ENCODE peak calls at places on chromosomes 7 and 10, in five cellular contexts. One of them, this sample, is unnamed.

GRCh38 chr10:69394020-69394419 is 22.7 kb downstream of the TACR2 start:
- DNase-seq in cardiac fibroblast: no peak
- DNase-seq in WERI-Rb-1: no peak
- DNase-seq in CD8-positive, alpha-beta memory T cell: no peak
- DNase-seq in neural progenitor cell: no peak
- DNase-seq in this sample: no peak

GRCh38 chr7:69213882-69214281 is 384.4 kb upstream of the AUTS2 start:
- DNase-seq in neural progenitor cell: no peak
- DNase-seq in CD8-positive, alpha-beta memory T cell: no peak
- DNase-seq in WERI-Rb-1: no peak
- DNase-seq in cardiac fibroblast: no peak
- DNase-seq in this sample: no peak

GRCh38 chr10:77328272-77328816 is 309.3 kb downstream of the KCNMA1 start:
- DNase-seq in cardiac fibroblast: peak
- DNase-seq in neural progenitor cell: peak
- DNase-seq in CD8-positive, alpha-beta memory T cell: no peak
- DNase-seq in WERI-Rb-1: no peak
- DNase-seq in this sample: no peak

GRCh38 chr7:112202819-112203218 is 3.4 kb downstream of the DOCK4 start:
- DNase-seq in neural progenitor cell: no peak
- DNase-seq in WERI-Rb-1: no peak
- DNase-seq in CD8-positive, alpha-beta memory T cell: no peak
- DNase-seq in cardiac fibroblast: peak
- DNase-seq in this sample: peak

GRCh38 chr10:124557167-124557566 is 95.5 kb downstream of the LHPP start:
- DNase-seq in neural progenitor cell: no peak
- DNase-seq in cardiac fibroblast: no peak
- DNase-seq in CD8-positive, alpha-beta memory T cell: no peak
- DNase-seq in WERI-Rb-1: no peak
- DNase-seq in this sample: no peak

GRCh38 chr7:43625453-43625852 is 42.5 kb downstream of the STK17A start:
- DNase-seq in neural progenitor cell: no peak
- DNase-seq in cardiac fibroblast: no peak
- DNase-seq in CD8-positive, alpha-beta memory T cell: peak
- DNase-seq in WERI-Rb-1: no peak
- DNase-seq in this sample: no peak

GRCh38 chr7:157347217-157347904 is 10.6 kb downstream of the DNAJB6 start:
- DNase-seq in CD8-positive, alpha-beta memory T cell: no peak
- DNase-seq in neural progenitor cell: no peak
- DNase-seq in WERI-Rb-1: no peak
- DNase-seq in cardiac fibroblast: peak
- DNase-seq in this sample: peak

GRCh38 chr10:11824376-11824775 is 1.2 kb downstream of the PROSER2 start:
- DNase-seq in WERI-Rb-1: no peak
- DNase-seq in neural progenitor cell: no peak
- DNase-seq in CD8-positive, alpha-beta memory T cell: no peak
- DNase-seq in cardiac fibroblast: peak
- DNase-seq in this sample: no peak

GRCh38 chr7:74027683-74028320 is at the start of gene ELN:
- DNase-seq in neural progenitor cell: peak
- DNase-seq in CD8-positive, alpha-beta memory T cell: no peak
- DNase-seq in WERI-Rb-1: no peak
- DNase-seq in cardiac fibroblast: peak
- DNase-seq in this sample: peak

GRCh38 chr7:127591189-127591588 is 2.3 kb upstream of the FSCN3 start:
- DNase-seq in neural progenitor cell: no peak
- DNase-seq in WERI-Rb-1: no peak
- DNase-seq in CD8-positive, alpha-beta memory T cell: no peak
- DNase-seq in cardiac fibroblast: no peak
- DNase-seq in this sample: no peak

GRCh38 chr7:132817844-132818427 is 241.7 kb upstream of the PLXNA4 start:
- DNase-seq in neural progenitor cell: no peak
- DNase-seq in cardiac fibroblast: no peak
- DNase-seq in CD8-positive, alpha-beta memory T cell: no peak
- DNase-seq in WERI-Rb-1: no peak
- DNase-seq in this sample: no peak

GRCh38 chr10:120415709-120416330 is 41.2 kb upstream of the PLPP4 start:
- DNase-seq in cardiac fibroblast: peak
- DNase-seq in CD8-positive, alpha-beta memory T cell: no peak
- DNase-seq in neural progenitor cell: no peak
- DNase-seq in WERI-Rb-1: no peak
- DNase-seq in this sample: no peak

GRCh38 chr10:132257271-132257670 is 50.5 kb downstream of the STK32C start:
- DNase-seq in CD8-positive, alpha-beta memory T cell: no peak
- DNase-seq in WERI-Rb-1: no peak
- DNase-seq in cardiac fibroblast: peak
- DNase-seq in neural progenitor cell: no peak
- DNase-seq in this sample: no peak

GRCh38 chr10:46060706-46061105 is 14.6 kb upstream of the MSMB start:
- DNase-seq in CD8-positive, alpha-beta memory T cell: no peak
- DNase-seq in WERI-Rb-1: no peak
- DNase-seq in cardiac fibroblast: no peak
- DNase-seq in neural progenitor cell: no peak
- DNase-seq in this sample: no peak

GRCh38 chr10:58557714-58558113 is 45.0 kb downstream of the BICC1 start:
- DNase-seq in CD8-positive, alpha-beta memory T cell: no peak
- DNase-seq in cardiac fibroblast: no peak
- DNase-seq in neural progenitor cell: no peak
- DNase-seq in WERI-Rb-1: no peak
- DNase-seq in this sample: no peak

GRCh38 chr10:114523876-114524275 is 119.6 kb upstream of the AFAP1L2 start:
- DNase-seq in CD8-positive, alpha-beta memory T cell: no peak
- DNase-seq in WERI-Rb-1: no peak
- DNase-seq in cardiac fibroblast: no peak
- DNase-seq in neural progenitor cell: no peak
- DNase-seq in this sample: no peak

GRCh38 chr7:34748244-34749039 is 90.4 kb downstream of the NPSR1 start:
- DNase-seq in WERI-Rb-1: no peak
- DNase-seq in CD8-positive, alpha-beta memory T cell: no peak
- DNase-seq in cardiac fibroblast: peak
- DNase-seq in neural progenitor cell: no peak
- DNase-seq in this sample: peak

GRCh38 chr7:104179178-104179577 is 28.6 kb downstream of the ORC5 start:
- DNase-seq in neural progenitor cell: peak
- DNase-seq in cardiac fibroblast: no peak
- DNase-seq in CD8-positive, alpha-beta memory T cell: no peak
- DNase-seq in WERI-Rb-1: no peak
- DNase-seq in this sample: no peak

GRCh38 chr7:134820295-134820694 is 40.9 kb downstream of the CALD1 start:
- DNase-seq in CD8-positive, alpha-beta memory T cell: no peak
- DNase-seq in neural progenitor cell: no peak
- DNase-seq in WERI-Rb-1: no peak
- DNase-seq in cardiac fibroblast: peak
- DNase-seq in this sample: no peak

GRCh38 chr10:89207181-89207800 is at the start of gene CH25H:
- DNase-seq in WERI-Rb-1: peak
- DNase-seq in cardiac fibroblast: peak
- DNase-seq in CD8-positive, alpha-beta memory T cell: peak
- DNase-seq in neural progenitor cell: peak
- DNase-seq in this sample: peak

DNA sequence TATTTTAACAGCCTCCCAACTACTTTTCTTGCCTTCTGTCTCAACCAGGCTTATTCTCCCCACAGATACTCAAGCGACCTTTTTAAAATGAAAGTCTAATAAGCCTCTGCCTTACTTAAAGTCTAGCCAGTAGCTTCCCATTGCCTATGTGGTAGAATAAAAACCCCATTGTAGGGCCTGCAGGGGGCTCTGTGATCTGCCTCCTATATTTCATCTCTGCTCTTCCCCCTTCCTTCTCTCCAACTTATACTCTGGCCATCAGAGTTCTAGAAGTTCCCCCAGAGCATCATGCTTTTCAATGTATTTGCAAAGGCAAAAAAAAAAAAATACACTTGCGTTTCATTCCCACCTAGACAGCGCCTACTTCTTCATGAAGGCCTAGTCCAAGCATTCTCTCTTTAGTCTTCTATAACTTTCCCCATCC is 167.7 kb upstream of the ADO start:
- DNase-seq in CD8-positive, alpha-beta memory T cell: no peak
- DNase-seq in cardiac fibroblast: peak
- DNase-seq in neural progenitor cell: no peak
- DNase-seq in WERI-Rb-1: no peak
- DNase-seq in this sample: no peak
- H3K4me3 ChIP-seq in CD8-positive, alpha-beta memory T cell: peak
- H3K4me3 ChIP-seq in cardiac fibroblast: no peak
- H3K4me3 ChIP-seq in neural progenitor cell: no peak
- H3K4me3 ChIP-seq in WERI-Rb-1: no peak
- H3K4me3 ChIP-seq in this sample: no peak

DNA sequence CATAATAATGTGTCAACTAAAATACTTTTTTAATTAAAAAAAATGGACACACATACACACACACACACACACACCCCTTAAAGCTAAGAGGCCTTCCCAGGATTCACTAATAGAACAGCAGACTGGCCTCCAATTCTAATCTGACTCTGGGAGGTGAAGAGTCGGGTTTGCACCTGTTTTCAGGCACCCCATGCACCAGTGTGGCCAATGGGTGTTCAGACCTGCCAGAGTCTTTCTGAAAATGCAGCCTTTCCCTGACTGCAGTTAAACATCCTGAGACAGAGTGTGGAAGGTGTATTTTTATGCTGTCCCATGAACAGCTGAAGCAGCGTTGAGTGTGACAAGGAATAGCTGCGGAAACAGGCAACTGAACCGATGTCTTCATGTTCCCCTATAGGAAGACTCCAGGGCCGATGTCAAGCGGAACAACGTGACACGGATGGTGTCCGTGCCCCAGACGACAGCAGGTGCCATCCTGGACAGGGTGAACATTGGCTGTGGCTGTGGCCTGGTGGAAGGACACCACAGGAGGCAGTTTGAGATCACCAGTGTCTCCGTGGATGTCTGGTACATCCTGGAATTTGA is 74.6 kb upstream of the LYZL2 start:
- DNase-seq in neural progenitor cell: no peak
- DNase-seq in CD8-positive, alpha-beta memory T cell: no peak
- DNase-seq in cardiac fibroblast: no peak
- DNase-seq in WERI-Rb-1: no peak
- DNase-seq in this sample: no peak
- H3K4me3 ChIP-seq in neural progenitor cell: no peak
- H3K4me3 ChIP-seq in CD8-positive, alpha-beta memory T cell: peak
- H3K4me3 ChIP-seq in cardiac fibroblast: no peak
- H3K4me3 ChIP-seq in WERI-Rb-1: no peak
- H3K4me3 ChIP-seq in this sample: no peak

GRCh38 chr7:39130304-39130703 is 152.6 kb downstream of the POU6F2 start:
- DNase-seq in neural progenitor cell: no peak
- DNase-seq in WERI-Rb-1: no peak
- DNase-seq in cardiac fibroblast: no peak
- DNase-seq in CD8-positive, alpha-beta memory T cell: no peak
- DNase-seq in this sample: no peak
- H3K4me3 ChIP-seq in neural progenitor cell: no peak
- H3K4me3 ChIP-seq in WERI-Rb-1: no peak
- H3K4me3 ChIP-seq in cardiac fibroblast: no peak
- H3K4me3 ChIP-seq in CD8-positive, alpha-beta memory T cell: no peak
- H3K4me3 ChIP-seq in this sample: no peak

GRCh38 chr7:23184709-23185354 is 3.0 kb downstream of the NUP42 start:
- DNase-seq in neural progenitor cell: peak
- DNase-seq in WERI-Rb-1: peak
- DNase-seq in cardiac fibroblast: peak
- DNase-seq in CD8-positive, alpha-beta memory T cell: no peak
- DNase-seq in this sample: no peak

GRCh38 chr7:23185980-23186379 is 4.1 kb downstream of the NUP42 start:
- DNase-seq in cardiac fibroblast: no peak
- DNase-seq in neural progenitor cell: no peak
- DNase-seq in WERI-Rb-1: no peak
- DNase-seq in CD8-positive, alpha-beta memory T cell: no peak
- DNase-seq in this sample: no peak

GRCh38 chr7:23183279-23184012 is 1.6 kb downstream of the NUP42 start:
- DNase-seq in cardiac fibroblast: no peak
- DNase-seq in WERI-Rb-1: no peak
- DNase-seq in neural progenitor cell: no peak
- DNase-seq in CD8-positive, alpha-beta memory T cell: no peak
- DNase-seq in this sample: no peak

GRCh38 chr7:23181684-23182553 is at the start of gene NUP42:
- DNase-seq in CD8-positive, alpha-beta memory T cell: peak
- DNase-seq in neural progenitor cell: peak
- DNase-seq in WERI-Rb-1: peak
- DNase-seq in cardiac fibroblast: peak
- DNase-seq in this sample: peak

GRCh38 chr7:23184291-23184690 is 2.4 kb downstream of the NUP42 start:
- DNase-seq in WERI-Rb-1: no peak
- DNase-seq in neural progenitor cell: no peak
- DNase-seq in CD8-positive, alpha-beta memory T cell: no peak
- DNase-seq in cardiac fibroblast: no peak
- DNase-seq in this sample: no peak
- H3K4me3 ChIP-seq in WERI-Rb-1: no peak
- H3K4me3 ChIP-seq in neural progenitor cell: no peak
- H3K4me3 ChIP-seq in CD8-positive, alpha-beta memory T cell: no peak
- H3K4me3 ChIP-seq in cardiac fibroblast: no peak
- H3K4me3 ChIP-seq in this sample: no peak

GRCh38 chr7:39667354-39667923 is 44.1 kb downstream of the RALA start:
- DNase-seq in WERI-Rb-1: peak
- DNase-seq in CD8-positive, alpha-beta memory T cell: no peak
- DNase-seq in cardiac fibroblast: peak
- DNase-seq in neural progenitor cell: no peak
- DNase-seq in this sample: no peak
- H3K4me3 ChIP-seq in WERI-Rb-1: peak
- H3K4me3 ChIP-seq in CD8-positive, alpha-beta memory T cell: no peak
- H3K4me3 ChIP-seq in cardiac fibroblast: no peak
- H3K4me3 ChIP-seq in neural progenitor cell: peak
- H3K4me3 ChIP-seq in this sample: no peak

GRCh38 chr7:24821045-24821853 is 64.0 kb upstream of the GSDME start:
- DNase-seq in neural progenitor cell: no peak
- DNase-seq in CD8-positive, alpha-beta memory T cell: peak
- DNase-seq in WERI-Rb-1: no peak
- DNase-seq in cardiac fibroblast: peak
- DNase-seq in this sample: no peak

GRCh38 chr7:24817339-24817738 is 60.1 kb upstream of the GSDME start:
- DNase-seq in WERI-Rb-1: no peak
- DNase-seq in CD8-positive, alpha-beta memory T cell: no peak
- DNase-seq in neural progenitor cell: peak
- DNase-seq in cardiac fibroblast: no peak
- DNase-seq in this sample: no peak

GRCh38 chr7:24824400-24824799 is 67.1 kb upstream of the GSDME start:
- DNase-seq in WERI-Rb-1: no peak
- DNase-seq in CD8-positive, alpha-beta memory T cell: no peak
- DNase-seq in cardiac fibroblast: no peak
- DNase-seq in neural progenitor cell: no peak
- DNase-seq in this sample: no peak

GRCh38 chr7:24819916-24820689 is 62.8 kb upstream of the GSDME start:
- DNase-seq in neural progenitor cell: peak
- DNase-seq in CD8-positive, alpha-beta memory T cell: peak
- DNase-seq in WERI-Rb-1: peak
- DNase-seq in cardiac fibroblast: peak
- DNase-seq in this sample: peak

GRCh38 chr7:24820730-24821044 is 63.4 kb upstream of the GSDME start:
- DNase-seq in CD8-positive, alpha-beta memory T cell: no peak
- DNase-seq in cardiac fibroblast: peak
- DNase-seq in WERI-Rb-1: no peak
- DNase-seq in neural progenitor cell: no peak
- DNase-seq in this sample: no peak
- H3K4me3 ChIP-seq in CD8-positive, alpha-beta memory T cell: peak
- H3K4me3 ChIP-seq in cardiac fibroblast: no peak
- H3K4me3 ChIP-seq in WERI-Rb-1: no peak
- H3K4me3 ChIP-seq in neural progenitor cell: no peak
- H3K4me3 ChIP-seq in this sample: no peak